ENCODE peak calls at places on chromosomes 13 and 19, in six cellular contexts. K is AG10803, G is NCI-H345, Y is hepatic stellate cell, S is endothelial cell, T is GM12865. W is an unnamed sample.

GRCh38 chr13:113596321-113597200 is 12.0 kb downstream of the TFDP1 start:
- DNase-seq in K (no peak), G (no peak), Y (no peak), S (no peak), T (no peak), W (no peak)

GRCh38 chr13:31051999-31052398 is 109.7 kb downstream of the HSPH1 start:
- DNase-seq in K (no peak), G (no peak), Y (no peak), S (peak), T (no peak), W (no peak)

GRCh38 chr13:34555988-34556387 is 386.1 kb upstream of the NBEA start:
- DNase-seq in K (no peak), G (no peak), Y (no peak), S (no peak), T (no peak), W (no peak)

GRCh38 chr13:21058361-21058760 is 3.0 kb downstream of the LATS2 start:
- DNase-seq in K (peak), G (no peak), Y (no peak), S (no peak), T (no peak), W (peak)

GRCh38 chr19:39136225-39136940 is 10.8 kb downstream of the PAK4 start:
- DNase-seq in K (no peak), G (no peak), Y (no peak), S (no peak), T (no peak), W (no peak)

GRCh38 chr13:43694265-43694664 is 92.5 kb downstream of the ENOX1 start:
- DNase-seq in K (no peak), G (no peak), Y (no peak), S (no peak), T (no peak), W (no peak)

GRCh38 chr13:45215392-45216077 is 14.7 kb upstream of the KCTD4 start:
- DNase-seq in K (peak), G (no peak), Y (no peak), S (no peak), T (no peak), W (peak)

GRCh38 chr19:27901078-27901477 is 1311.9 kb downstream of the UQCRFS1 start:
- DNase-seq in K (no peak), G (no peak), Y (no peak), S (no peak), T (no peak), W (no peak)

GRCh38 chr19:40907968-40908735 is 26.1 kb upstream of the CYP2A7 start:
- DNase-seq in K (no peak), G (no peak), Y (no peak), S (peak), T (peak), W (no peak)

GRCh38 chr13:112867301-112867711 is 101.7 kb upstream of the MCF2L start:
- DNase-seq in K (no peak), G (no peak), Y (no peak), S (no peak), T (no peak), W (no peak)

GRCh38 chr13:60369242-60369641 is 27.8 kb upstream of the TDRD3 start:
- DNase-seq in K (no peak), G (peak), Y (no peak), S (no peak), T (no peak), W (no peak)

GRCh38 chr19:33705860-33706259 is 84.1 kb downstream of the CHST8 start:
- DNase-seq in K (no peak), G (no peak), Y (no peak), S (no peak), T (no peak), W (no peak)

GRCh38 chr19:42143341-42144234 is 11.3 kb upstream of the POU2F2 start:
- DNase-seq in K (no peak), G (no peak), Y (no peak), S (peak), T (no peak), W (peak)

GRCh38 chr19:54644056-54644455 is 13.8 kb downstream of the LILRB1 start:
- DNase-seq in K (no peak), G (no peak), Y (no peak), S (no peak), T (no peak), W (no peak)

GRCh38 chr19:3319643-3320353 is 46.6 kb upstream of the NFIC start:
- DNase-seq in K (peak), G (no peak), Y (no peak), S (no peak), T (no peak), W (peak)

GRCh38 chr19:15251010-15251748 is 18.9 kb upstream of the EPHX3 start:
- DNase-seq in K (peak), G (no peak), Y (peak), S (no peak), T (no peak), W (peak)

GRCh38 chr19:10699650-10700335 is 1.4 kb upstream of the QTRT1 start:
- DNase-seq in K (peak), G (peak), Y (peak), S (peak), T (peak), W (peak)

GRCh38 chr13:107211073-107211472 is 643.1 kb upstream of the ARGLU1 start:
- DNase-seq in K (peak), G (peak), Y (peak), S (peak), T (peak), W (peak)

GRCh38 chr13:87089391-87089790 is 581.8 kb upstream of the SLITRK5 start:
- DNase-seq in K (peak), G (no peak), Y (no peak), S (no peak), T (no peak), W (peak)

GRCh38 chr19:44824758-44825157 is 15.9 kb downstream of the BCAM start:
- DNase-seq in K (no peak), G (peak), Y (no peak), S (no peak), T (no peak), W (no peak)

GRCh38 chr19:50514346-50515167 is 844 bp upstream of the ASPDH start:
- DNase-seq in K (no peak), G (peak), Y (no peak), S (no peak), T (no peak), W (no peak)

GRCh38 chr13:25170554-25171107 is 1.5 kb downstream of the AMER2 start:
- DNase-seq in K (no peak), G (peak), Y (no peak), S (peak), T (no peak), W (no peak)

GRCh38 chr19:34224996-34225658 is 29.2 kb upstream of the GARRE1 start:
- DNase-seq in K (peak), G (no peak), Y (peak), S (no peak), T (peak), W (peak)

GRCh38 chr19:42176990-42177685 is 40.3 kb downstream of the DEDD2 start:
- DNase-seq in K (peak), G (peak), Y (peak), S (peak), T (peak), W (peak)

GRCh38 chr19:53881482-53882390 is at the start of gene PRKCG:
- DNase-seq in K (no peak), G (no peak), Y (no peak), S (peak), T (no peak), W (no peak)

GRCh38 chr13:24233351-24233901 is 72.9 kb downstream of the SPATA13 start:
- DNase-seq in K (peak), G (no peak), Y (peak), S (no peak), T (no peak), W (peak)

GRCh38 chr13:51761638-51762350 is 42.2 kb downstream of the DHRS12 start:
- DNase-seq in K (peak), G (no peak), Y (no peak), S (no peak), T (no peak), W (no peak)

GRCh38 chr19:11347546-11347945 is 1.2 kb downstream of the CCDC159 start:
- DNase-seq in K (no peak), G (no peak), Y (no peak), S (no peak), T (no peak), W (no peak)

GRCh38 chr19:8491574-8491973 is 10.9 kb downstream of the PRAM1 start:
- DNase-seq in K (no peak), G (no peak), Y (no peak), S (no peak), T (no peak), W (no peak)

GRCh38 chr19:12140545-12141404 is 625 bp upstream of the ZNF20 start:
- DNase-seq in K (peak), G (peak), Y (peak), S (peak), T (peak), W (peak)

GRCh38 chr13:87274209-87274819 is 396.9 kb upstream of the SLITRK5 start:
- DNase-seq in K (peak), G (peak), Y (no peak), S (peak), T (peak), W (peak)

GRCh38 chr13:40662866-40663265 is 3.6 kb downstream of the FOXO1 start:
- DNase-seq in K (no peak), G (no peak), Y (no peak), S (no peak), T (peak), W (no peak)